ENCODE peak calls at places on chromosomes 7 and 10, in four cellular contexts. One of them, this sample, is unnamed. For H3K9me3, the result is how much of the 10 kb centered on the place peaks cover.

GRCh38 chr7:37440738-37441404 is 7.8 kb downstream of the ELMO1 start:
- DNase-seq in kidney: no peak
- DNase-seq in PC-3: no peak
- DNase-seq in esophagus squamous epithelium: no peak
- DNase-seq in this sample: no peak

GRCh38 chr7:50696810-50697582 is 85.7 kb downstream of the GRB10 start:
- DNase-seq in kidney: no peak
- DNase-seq in PC-3: peak
- DNase-seq in esophagus squamous epithelium: no peak
- DNase-seq in this sample: no peak

GRCh38 chr7:19051767-19052375 is 65.6 kb downstream of the TWIST1 start:
- DNase-seq in kidney: no peak
- DNase-seq in PC-3: peak
- DNase-seq in esophagus squamous epithelium: no peak
- DNase-seq in this sample: no peak

GRCh38 chr10:5534880-5535856 is 10.4 kb downstream of the CALML3 start:
- DNase-seq in kidney: no peak
- DNase-seq in PC-3: no peak
- DNase-seq in esophagus squamous epithelium: no peak
- DNase-seq in this sample: no peak

GRCh38 chr10:47091421-47091820 is 180.2 kb downstream of the PTPN20 start:
- DNase-seq in kidney: no peak
- DNase-seq in PC-3: no peak
- DNase-seq in esophagus squamous epithelium: no peak
- DNase-seq in this sample: no peak

GRCh38 chr10:129628823-129629222 is 161.8 kb downstream of the MGMT start:
- DNase-seq in kidney: no peak
- DNase-seq in PC-3: no peak
- DNase-seq in esophagus squamous epithelium: no peak
- DNase-seq in this sample: no peak

GRCh38 chr10:45044290-45044689 is 43.6 kb downstream of the ZNF22 start:
- DNase-seq in kidney: no peak
- DNase-seq in PC-3: no peak
- DNase-seq in esophagus squamous epithelium: no peak
- DNase-seq in this sample: no peak

GRCh38 chr10:14389981-14390590 is 59.4 kb upstream of the FRMD4A start:
- DNase-seq in kidney: no peak
- DNase-seq in PC-3: no peak
- DNase-seq in esophagus squamous epithelium: no peak
- DNase-seq in this sample: no peak

GRCh38 chr10:53839437-53840039 is 961.5 kb downstream of the PCDH15 start:
- DNase-seq in kidney: no peak
- DNase-seq in PC-3: peak
- DNase-seq in esophagus squamous epithelium: no peak
- DNase-seq in this sample: no peak

GRCh38 chr7:47000561-47000960 is 581.4 kb downstream of the TNS3 start:
- DNase-seq in kidney: no peak
- DNase-seq in PC-3: no peak
- DNase-seq in esophagus squamous epithelium: no peak
- DNase-seq in this sample: no peak

GRCh38 chr7:114922652-114923402 is 933 bp downstream of the MDFIC start:
- DNase-seq in kidney: peak
- DNase-seq in PC-3: peak
- DNase-seq in esophagus squamous epithelium: no peak
- DNase-seq in this sample: peak

GRCh38 chr7:127978421-127978820 is 52.8 kb downstream of the LRRC4 start:
- DNase-seq in kidney: no peak
- DNase-seq in PC-3: no peak
- DNase-seq in esophagus squamous epithelium: no peak
- DNase-seq in this sample: no peak
- H3K9me3 ChIP-seq in kidney: under half
- H3K9me3 ChIP-seq in PC-3: under half
- H3K9me3 ChIP-seq in esophagus squamous epithelium: under half
- H3K9me3 ChIP-seq in this sample: under half

GRCh38 chr7:157997471-157997870 is 590.2 kb downstream of the PTPRN2 start:
- DNase-seq in kidney: peak
- DNase-seq in PC-3: no peak
- DNase-seq in esophagus squamous epithelium: no peak
- DNase-seq in this sample: no peak
- H3K9me3 ChIP-seq in kidney: under half
- H3K9me3 ChIP-seq in PC-3: under half
- H3K9me3 ChIP-seq in esophagus squamous epithelium: under half
- H3K9me3 ChIP-seq in this sample: under half

GRCh38 chr7:63112764-63113712 is 885.6 kb upstream of the ZNF722 start:
- DNase-seq in kidney: no peak
- DNase-seq in PC-3: no peak
- DNase-seq in esophagus squamous epithelium: no peak
- DNase-seq in this sample: no peak
- H3K9me3 ChIP-seq in kidney: under half
- H3K9me3 ChIP-seq in PC-3: under half
- H3K9me3 ChIP-seq in esophagus squamous epithelium: under half
- H3K9me3 ChIP-seq in this sample: under half

GRCh38 chr10:513393-513792 is 176.1 kb downstream of the DIP2C start:
- DNase-seq in kidney: peak
- DNase-seq in PC-3: no peak
- DNase-seq in esophagus squamous epithelium: no peak
- DNase-seq in this sample: no peak
- H3K9me3 ChIP-seq in kidney: under half
- H3K9me3 ChIP-seq in PC-3: under half
- H3K9me3 ChIP-seq in esophagus squamous epithelium: under half
- H3K9me3 ChIP-seq in this sample: under half

DNA sequence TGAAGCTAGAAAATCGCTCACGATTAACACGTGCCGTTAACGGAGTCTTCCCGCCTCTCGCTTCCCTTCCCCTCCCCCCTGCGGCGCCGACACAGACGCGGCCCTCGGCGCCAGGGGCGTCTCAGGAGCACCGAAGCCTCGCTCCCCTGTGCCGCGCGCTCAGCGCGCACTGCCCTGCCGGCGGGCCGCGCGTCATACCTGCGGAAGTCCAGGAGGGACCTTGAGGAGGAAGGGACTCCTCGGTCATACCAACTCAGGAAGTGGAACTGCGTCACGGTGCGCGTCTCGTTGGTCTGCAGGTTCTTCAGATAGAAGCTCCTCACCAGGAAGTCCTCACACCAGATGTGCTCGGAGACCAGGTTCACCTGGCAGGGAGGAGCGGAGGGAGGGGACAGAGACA is 239.6 kb downstream of the DNAJB6 start:
- DNase-seq in kidney: peak
- DNase-seq in PC-3: no peak
- DNase-seq in esophagus squamous epithelium: no peak
- DNase-seq in this sample: peak
- H3K9me3 ChIP-seq in kidney: under half
- H3K9me3 ChIP-seq in PC-3: under half
- H3K9me3 ChIP-seq in esophagus squamous epithelium: under half
- H3K9me3 ChIP-seq in this sample: under half

GRCh38 chr10:37682617-37683016 is 174.8 kb downstream of the ZNF248 start:
- DNase-seq in kidney: no peak
- DNase-seq in PC-3: no peak
- DNase-seq in esophagus squamous epithelium: no peak
- DNase-seq in this sample: no peak

GRCh38 chr10:37681617-37681999 is 175.8 kb downstream of the ZNF248 start:
- DNase-seq in kidney: no peak
- DNase-seq in PC-3: no peak
- DNase-seq in esophagus squamous epithelium: no peak
- DNase-seq in this sample: no peak

GRCh38 chr10:37687581-37687980 is 169.8 kb downstream of the ZNF248 start:
- DNase-seq in kidney: no peak
- DNase-seq in PC-3: no peak
- DNase-seq in esophagus squamous epithelium: no peak
- DNase-seq in this sample: no peak

GRCh38 chr10:37684765-37685164 is 172.6 kb downstream of the ZNF248 start:
- DNase-seq in kidney: no peak
- DNase-seq in PC-3: no peak
- DNase-seq in esophagus squamous epithelium: no peak
- DNase-seq in this sample: no peak

DNA sequence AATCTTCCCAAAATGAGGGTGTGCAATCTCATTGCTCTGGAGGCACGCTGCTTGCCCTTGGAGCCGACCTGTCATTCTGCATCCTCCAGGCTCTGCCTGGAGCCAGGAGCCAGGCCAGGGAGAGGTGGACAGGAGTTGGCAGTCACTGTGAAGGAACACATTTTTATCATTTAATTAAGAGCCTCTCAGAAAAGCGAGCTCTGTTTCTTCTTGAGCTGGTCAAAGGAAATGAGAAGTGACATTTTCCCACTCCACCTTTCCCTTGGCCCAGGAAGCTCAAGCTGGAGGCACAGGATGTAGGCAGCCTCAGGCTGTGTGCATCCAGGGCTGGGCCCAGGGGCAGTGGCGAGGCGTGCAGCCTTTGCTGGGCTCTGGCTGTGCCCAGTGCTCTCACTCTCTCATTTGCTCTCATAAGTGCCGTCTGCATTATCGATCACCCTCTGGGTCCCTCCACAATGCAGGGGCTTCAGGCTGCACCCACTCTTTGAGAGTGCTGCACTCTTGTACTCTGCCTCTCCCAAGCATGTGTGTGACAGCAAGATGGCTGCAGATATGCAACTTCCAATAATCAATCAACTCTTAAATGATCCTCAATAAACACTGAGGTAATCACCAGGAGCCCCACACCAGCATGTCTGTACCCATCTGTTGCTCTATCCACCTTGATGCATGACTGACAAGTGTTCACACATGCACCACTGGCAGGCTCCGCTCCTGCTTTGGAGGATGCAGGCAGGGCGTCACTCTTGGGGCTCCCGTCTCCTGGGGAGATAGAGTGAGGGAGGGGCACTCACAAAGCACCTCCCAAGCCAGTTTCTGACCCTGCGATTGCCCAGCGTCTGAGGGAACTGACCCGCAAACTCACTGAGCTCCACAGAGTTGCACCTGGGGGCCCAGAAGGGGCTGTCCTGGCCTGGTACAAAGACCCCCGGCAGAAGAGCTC is 171.4 kb downstream of the ZNF248 start:
- DNase-seq in kidney: no peak
- DNase-seq in PC-3: no peak
- DNase-seq in esophagus squamous epithelium: no peak
- DNase-seq in this sample: no peak
- H3K9me3 ChIP-seq in kidney: under half
- H3K9me3 ChIP-seq in PC-3: under half
- H3K9me3 ChIP-seq in esophagus squamous epithelium: under half
- H3K9me3 ChIP-seq in this sample: under half